ENCODE peak calls at places on chromosomes 13 and 19, in ten cellular contexts. One of them, this sample, is unnamed.

GRCh38 chr19:53696951-53697350 is 65.2 kb downstream of the DPRX start:
- DNase-seq in AG09319: no peak
- DNase-seq in ascending aorta: no peak
- DNase-seq in dorsolateral prefrontal cortex: no peak
- DNase-seq in brain microvascular endothelial cell: no peak
- DNase-seq in fibroblast of mammary gland: peak; percentile 5
- DNase-seq in NCI-H1417: no peak
- DNase-seq in RKO: no peak
- DNase-seq in stimulated activated CD4-positive, alpha-beta T cell treated with anti-CD3 and anti-CD28 coated beads, TNF-alpha, amount 100 ng/mL, for 1 hour: no peak
- DNase-seq in COR-L47: no peak
- DNase-seq in this sample: no peak

GRCh38 chr13:35143123-35143522 is 201.1 kb downstream of the NBEA start:
- DNase-seq in AG09319: no peak
- DNase-seq in ascending aorta: no peak
- DNase-seq in dorsolateral prefrontal cortex: no peak
- DNase-seq in brain microvascular endothelial cell: no peak
- DNase-seq in fibroblast of mammary gland: peak; percentile 16
- DNase-seq in NCI-H1417: no peak
- DNase-seq in RKO: no peak
- DNase-seq in stimulated activated CD4-positive, alpha-beta T cell treated with anti-CD3 and anti-CD28 coated beads, TNF-alpha, amount 100 ng/mL, for 1 hour: no peak
- DNase-seq in COR-L47: no peak
- DNase-seq in this sample: no peak

GRCh38 chr13:59120297-59120843 is 1043.4 kb downstream of the DIAPH3 start:
- DNase-seq in AG09319: no peak
- DNase-seq in ascending aorta: no peak
- DNase-seq in dorsolateral prefrontal cortex: no peak
- DNase-seq in brain microvascular endothelial cell: no peak
- DNase-seq in fibroblast of mammary gland: no peak
- DNase-seq in NCI-H1417: peak; percentile 51
- DNase-seq in RKO: no peak
- DNase-seq in stimulated activated CD4-positive, alpha-beta T cell treated with anti-CD3 and anti-CD28 coated beads, TNF-alpha, amount 100 ng/mL, for 1 hour: no peak
- DNase-seq in COR-L47: no peak
- DNase-seq in this sample: no peak

GRCh38 chr19:29577662-29577963 is 28.5 kb upstream of the POP4 start:
- DNase-seq in AG09319: no peak
- DNase-seq in ascending aorta: no peak
- DNase-seq in dorsolateral prefrontal cortex: no peak
- DNase-seq in brain microvascular endothelial cell: no peak
- DNase-seq in fibroblast of mammary gland: no peak
- DNase-seq in NCI-H1417: no peak
- DNase-seq in RKO: no peak
- DNase-seq in stimulated activated CD4-positive, alpha-beta T cell treated with anti-CD3 and anti-CD28 coated beads, TNF-alpha, amount 100 ng/mL, for 1 hour: no peak
- DNase-seq in COR-L47: no peak
- DNase-seq in this sample: no peak

GRCh38 chr19:49997709-49998108 is 27.5 kb downstream of the VRK3 start:
- DNase-seq in AG09319: no peak
- DNase-seq in ascending aorta: no peak
- DNase-seq in dorsolateral prefrontal cortex: no peak
- DNase-seq in brain microvascular endothelial cell: peak; percentile 22
- DNase-seq in fibroblast of mammary gland: peak; percentile 30
- DNase-seq in NCI-H1417: peak; percentile 30
- DNase-seq in RKO: peak; percentile 57
- DNase-seq in stimulated activated CD4-positive, alpha-beta T cell treated with anti-CD3 and anti-CD28 coated beads, TNF-alpha, amount 100 ng/mL, for 1 hour: no peak
- DNase-seq in COR-L47: no peak
- DNase-seq in this sample: no peak

GRCh38 chr19:6501740-6502648 is at the start of gene TUBB4A:
- DNase-seq in AG09319: no peak
- DNase-seq in ascending aorta: no peak
- DNase-seq in dorsolateral prefrontal cortex: peak; percentile 94
- DNase-seq in brain microvascular endothelial cell: no peak
- DNase-seq in fibroblast of mammary gland: no peak
- DNase-seq in NCI-H1417: peak; percentile 36
- DNase-seq in RKO: no peak
- DNase-seq in stimulated activated CD4-positive, alpha-beta T cell treated with anti-CD3 and anti-CD28 coated beads, TNF-alpha, amount 100 ng/mL, for 1 hour: no peak
- DNase-seq in COR-L47: no peak
- DNase-seq in this sample: no peak

GRCh38 chr19:19566306-19566705 is 28.2 kb downstream of the CILP2 start:
- DNase-seq in AG09319: no peak
- DNase-seq in ascending aorta: no peak
- DNase-seq in dorsolateral prefrontal cortex: no peak
- DNase-seq in brain microvascular endothelial cell: peak; percentile 63
- DNase-seq in fibroblast of mammary gland: no peak
- DNase-seq in NCI-H1417: no peak
- DNase-seq in RKO: no peak
- DNase-seq in stimulated activated CD4-positive, alpha-beta T cell treated with anti-CD3 and anti-CD28 coated beads, TNF-alpha, amount 100 ng/mL, for 1 hour: no peak
- DNase-seq in COR-L47: no peak
- DNase-seq in this sample: peak; percentile 33

GRCh38 chr19:36225219-36225892 is 10.4 kb downstream of the ZNF146 start:
- DNase-seq in AG09319: peak; percentile 10
- DNase-seq in ascending aorta: no peak
- DNase-seq in dorsolateral prefrontal cortex: no peak
- DNase-seq in brain microvascular endothelial cell: no peak
- DNase-seq in fibroblast of mammary gland: peak; percentile 69
- DNase-seq in NCI-H1417: no peak
- DNase-seq in RKO: peak; percentile 18
- DNase-seq in stimulated activated CD4-positive, alpha-beta T cell treated with anti-CD3 and anti-CD28 coated beads, TNF-alpha, amount 100 ng/mL, for 1 hour: no peak
- DNase-seq in COR-L47: no peak
- DNase-seq in this sample: no peak

GRCh38 chr19:372306-372890 is 27.8 kb upstream of the MIER2 start:
- DNase-seq in AG09319: peak; percentile 54
- DNase-seq in ascending aorta: peak; percentile 54
- DNase-seq in dorsolateral prefrontal cortex: no peak
- DNase-seq in brain microvascular endothelial cell: peak; percentile 3
- DNase-seq in fibroblast of mammary gland: peak; percentile 85
- DNase-seq in NCI-H1417: peak; percentile 77
- DNase-seq in RKO: no peak
- DNase-seq in stimulated activated CD4-positive, alpha-beta T cell treated with anti-CD3 and anti-CD28 coated beads, TNF-alpha, amount 100 ng/mL, for 1 hour: no peak
- DNase-seq in COR-L47: peak; percentile 60
- DNase-seq in this sample: no peak

GRCh38 chr13:106490887-106491321 is 44.6 kb downstream of the EFNB2 start:
- DNase-seq in AG09319: no peak
- DNase-seq in ascending aorta: no peak
- DNase-seq in dorsolateral prefrontal cortex: no peak
- DNase-seq in brain microvascular endothelial cell: no peak
- DNase-seq in fibroblast of mammary gland: no peak
- DNase-seq in NCI-H1417: no peak
- DNase-seq in RKO: no peak
- DNase-seq in stimulated activated CD4-positive, alpha-beta T cell treated with anti-CD3 and anti-CD28 coated beads, TNF-alpha, amount 100 ng/mL, for 1 hour: no peak
- DNase-seq in COR-L47: no peak
- DNase-seq in this sample: no peak

GRCh38 chr13:47087841-47088240 is 191.0 kb upstream of the HTR2A start:
- DNase-seq in AG09319: no peak
- DNase-seq in ascending aorta: no peak
- DNase-seq in dorsolateral prefrontal cortex: no peak
- DNase-seq in brain microvascular endothelial cell: peak; percentile 63
- DNase-seq in fibroblast of mammary gland: peak; percentile 87
- DNase-seq in NCI-H1417: no peak
- DNase-seq in RKO: peak; percentile 59
- DNase-seq in stimulated activated CD4-positive, alpha-beta T cell treated with anti-CD3 and anti-CD28 coated beads, TNF-alpha, amount 100 ng/mL, for 1 hour: no peak
- DNase-seq in COR-L47: no peak
- DNase-seq in this sample: no peak

GRCh38 chr13:114062754-114063153 is 69.7 kb downstream of the RASA3 start:
- DNase-seq in AG09319: no peak
- DNase-seq in ascending aorta: no peak
- DNase-seq in dorsolateral prefrontal cortex: no peak
- DNase-seq in brain microvascular endothelial cell: no peak
- DNase-seq in fibroblast of mammary gland: no peak
- DNase-seq in NCI-H1417: no peak
- DNase-seq in RKO: no peak
- DNase-seq in stimulated activated CD4-positive, alpha-beta T cell treated with anti-CD3 and anti-CD28 coated beads, TNF-alpha, amount 100 ng/mL, for 1 hour: no peak
- DNase-seq in COR-L47: no peak
- DNase-seq in this sample: no peak

GRCh38 chr19:35433448-35433847 is 14.6 kb upstream of the FFAR2 start:
- DNase-seq in AG09319: no peak
- DNase-seq in ascending aorta: no peak
- DNase-seq in dorsolateral prefrontal cortex: no peak
- DNase-seq in brain microvascular endothelial cell: no peak
- DNase-seq in fibroblast of mammary gland: no peak
- DNase-seq in NCI-H1417: no peak
- DNase-seq in RKO: no peak
- DNase-seq in stimulated activated CD4-positive, alpha-beta T cell treated with anti-CD3 and anti-CD28 coated beads, TNF-alpha, amount 100 ng/mL, for 1 hour: no peak
- DNase-seq in COR-L47: no peak
- DNase-seq in this sample: no peak

GRCh38 chr19:17255150-17255621 is 9.4 kb downstream of the USHBP1 start:
- DNase-seq in AG09319: no peak
- DNase-seq in ascending aorta: no peak
- DNase-seq in dorsolateral prefrontal cortex: no peak
- DNase-seq in brain microvascular endothelial cell: no peak
- DNase-seq in fibroblast of mammary gland: no peak
- DNase-seq in NCI-H1417: peak; percentile 46
- DNase-seq in RKO: no peak
- DNase-seq in stimulated activated CD4-positive, alpha-beta T cell treated with anti-CD3 and anti-CD28 coated beads, TNF-alpha, amount 100 ng/mL, for 1 hour: no peak
- DNase-seq in COR-L47: no peak
- DNase-seq in this sample: no peak

GRCh38 chr19:30557212-30557611 is 185.0 kb downstream of the ZNF536 start:
- DNase-seq in AG09319: no peak
- DNase-seq in ascending aorta: no peak
- DNase-seq in dorsolateral prefrontal cortex: no peak
- DNase-seq in brain microvascular endothelial cell: no peak
- DNase-seq in fibroblast of mammary gland: no peak
- DNase-seq in NCI-H1417: no peak
- DNase-seq in RKO: no peak
- DNase-seq in stimulated activated CD4-positive, alpha-beta T cell treated with anti-CD3 and anti-CD28 coated beads, TNF-alpha, amount 100 ng/mL, for 1 hour: no peak
- DNase-seq in COR-L47: no peak
- DNase-seq in this sample: no peak

GRCh38 chr13:33111414-33112110 is 95.3 kb downstream of the KL start:
- DNase-seq in AG09319: no peak
- DNase-seq in ascending aorta: no peak
- DNase-seq in dorsolateral prefrontal cortex: no peak
- DNase-seq in brain microvascular endothelial cell: peak; percentile 60
- DNase-seq in fibroblast of mammary gland: peak; percentile 83
- DNase-seq in NCI-H1417: peak; percentile 40
- DNase-seq in RKO: no peak
- DNase-seq in stimulated activated CD4-positive, alpha-beta T cell treated with anti-CD3 and anti-CD28 coated beads, TNF-alpha, amount 100 ng/mL, for 1 hour: no peak
- DNase-seq in COR-L47: peak; percentile 17
- DNase-seq in this sample: no peak

GRCh38 chr19:35310331-35310730 is 18.4 kb downstream of the MAG start:
- DNase-seq in AG09319: no peak
- DNase-seq in ascending aorta: no peak
- DNase-seq in dorsolateral prefrontal cortex: no peak
- DNase-seq in brain microvascular endothelial cell: no peak
- DNase-seq in fibroblast of mammary gland: no peak
- DNase-seq in NCI-H1417: no peak
- DNase-seq in RKO: no peak
- DNase-seq in stimulated activated CD4-positive, alpha-beta T cell treated with anti-CD3 and anti-CD28 coated beads, TNF-alpha, amount 100 ng/mL, for 1 hour: no peak
- DNase-seq in COR-L47: no peak
- DNase-seq in this sample: no peak

GRCh38 chr19:35045667-35046300 is 4.3 kb downstream of the HPN start:
- DNase-seq in AG09319: no peak
- DNase-seq in ascending aorta: no peak
- DNase-seq in dorsolateral prefrontal cortex: no peak
- DNase-seq in brain microvascular endothelial cell: peak; percentile 42
- DNase-seq in fibroblast of mammary gland: no peak
- DNase-seq in NCI-H1417: no peak
- DNase-seq in RKO: peak; percentile 35
- DNase-seq in stimulated activated CD4-positive, alpha-beta T cell treated with anti-CD3 and anti-CD28 coated beads, TNF-alpha, amount 100 ng/mL, for 1 hour: no peak
- DNase-seq in COR-L47: peak; percentile 6
- DNase-seq in this sample: no peak

GRCh38 chr13:32265726-32266125 is 49.4 kb downstream of the ZAR1L start:
- DNase-seq in AG09319: no peak
- DNase-seq in ascending aorta: no peak
- DNase-seq in dorsolateral prefrontal cortex: no peak
- DNase-seq in brain microvascular endothelial cell: no peak
- DNase-seq in fibroblast of mammary gland: no peak
- DNase-seq in NCI-H1417: no peak
- DNase-seq in RKO: no peak
- DNase-seq in stimulated activated CD4-positive, alpha-beta T cell treated with anti-CD3 and anti-CD28 coated beads, TNF-alpha, amount 100 ng/mL, for 1 hour: no peak
- DNase-seq in COR-L47: no peak
- DNase-seq in this sample: no peak

GRCh38 chr19:1580957-1581356 is 11.7 kb downstream of the MBD3 start:
- DNase-seq in AG09319: no peak
- DNase-seq in ascending aorta: no peak
- DNase-seq in dorsolateral prefrontal cortex: no peak
- DNase-seq in brain microvascular endothelial cell: no peak
- DNase-seq in fibroblast of mammary gland: no peak
- DNase-seq in NCI-H1417: no peak
- DNase-seq in RKO: no peak
- DNase-seq in stimulated activated CD4-positive, alpha-beta T cell treated with anti-CD3 and anti-CD28 coated beads, TNF-alpha, amount 100 ng/mL, for 1 hour: no peak
- DNase-seq in COR-L47: no peak
- DNase-seq in this sample: no peak

GRCh38 chr19:13095393-13095784 is 7.3 kb downstream of the LYL1 start:
- DNase-seq in AG09319: no peak
- DNase-seq in ascending aorta: peak; percentile 63
- DNase-seq in dorsolateral prefrontal cortex: no peak
- DNase-seq in brain microvascular endothelial cell: no peak
- DNase-seq in fibroblast of mammary gland: no peak
- DNase-seq in NCI-H1417: no peak
- DNase-seq in RKO: no peak
- DNase-seq in stimulated activated CD4-positive, alpha-beta T cell treated with anti-CD3 and anti-CD28 coated beads, TNF-alpha, amount 100 ng/mL, for 1 hour: no peak
- DNase-seq in COR-L47: no peak
- DNase-seq in this sample: no peak

GRCh38 chr19:40279761-40280607 is 5.2 kb downstream of the AKT2 start:
- DNase-seq in AG09319: no peak
- DNase-seq in ascending aorta: no peak
- DNase-seq in dorsolateral prefrontal cortex: no peak
- DNase-seq in brain microvascular endothelial cell: no peak
- DNase-seq in fibroblast of mammary gland: peak; percentile 21
- DNase-seq in NCI-H1417: no peak
- DNase-seq in RKO: no peak
- DNase-seq in stimulated activated CD4-positive, alpha-beta T cell treated with anti-CD3 and anti-CD28 coated beads, TNF-alpha, amount 100 ng/mL, for 1 hour: no peak
- DNase-seq in COR-L47: no peak
- DNase-seq in this sample: no peak